ENCODE peak calls at places on chromosomes 16 and 17, in five cellular contexts. Y is bronchial epithelial cell, A is mammary epithelial cell, I is lower leg skin, Q is epithelial cell of proximal tubule. M is an unnamed sample.

GRCh38 chr16:15457390-15457789 is 23.0 kb downstream of the BMERB1 start:
- DNase-seq in Y (no peak), A (no peak), I (no peak), Q (no peak), M (no peak)

GRCh38 chr16:75506107-75506506 is 10.9 kb upstream of the CHST6 start:
- DNase-seq in Y (no peak), A (no peak), I (no peak), Q (no peak), M (no peak)

GRCh38 chr17:273994-274832 is 78.4 kb downstream of the RPH3AL start:
- DNase-seq in Y (no peak), A (no peak), I (peak; percentile 71), Q (no peak), M (no peak)

GRCh38 chr16:1493746-1494094 is 560 bp downstream of the TELO2 start:
- DNase-seq in Y (no peak), A (peak; percentile 21), I (no peak), Q (no peak), M (peak; percentile 9)

GRCh38 chr17:80839401-80839800 is 152.2 kb upstream of the CHMP6 start:
- DNase-seq in Y (no peak), A (no peak), I (no peak), Q (no peak), M (no peak)

GRCh38 chr17:9389116-9389515 is 186.5 kb downstream of the STX8 start:
- DNase-seq in Y (peak; percentile 99), A (peak; percentile 98), I (no peak), Q (peak; percentile 98), M (peak; percentile 76)

GRCh38 chr16:81778861-81779539 is at the start of gene PLCG2:
- DNase-seq in Y (peak; percentile 33), A (peak; percentile 74), I (peak; percentile 92), Q (no peak), M (peak; percentile 20)

GRCh38 chr17:70290770-70291169 is 121.4 kb downstream of the KCNJ2 start:
- DNase-seq in Y (no peak), A (no peak), I (no peak), Q (no peak), M (no peak)

GRCh38 chr16:23843143-23843542 is 7.4 kb downstream of the PRKCB start:
- DNase-seq in Y (no peak), A (no peak), I (no peak), Q (no peak), M (no peak)

GRCh38 chr17:17350491-17351355 is 47.5 kb downstream of the NT5M start:
- DNase-seq in Y (peak; percentile 39), A (peak; percentile 25), I (peak; percentile 82), Q (no peak), M (no peak)

GRCh38 chr17:71107136-71107535 is 937.8 kb downstream of the KCNJ2 start:
- DNase-seq in Y (no peak), A (no peak), I (no peak), Q (no peak), M (no peak)

GRCh38 chr16:79810449-79811189 is 210.1 kb upstream of the MAF start:
- DNase-seq in Y (peak; percentile 80), A (peak; percentile 52), I (no peak), Q (peak; percentile 53), M (no peak)

GRCh38 chr16:54178491-54178976 is 108.1 kb downstream of the IRX3 start:
- DNase-seq in Y (no peak), A (no peak), I (no peak), Q (no peak), M (peak; percentile 4)

GRCh38 chr16:83044589-83044988 is 417.8 kb downstream of the CDH13 start:
- DNase-seq in Y (no peak), A (no peak), I (no peak), Q (no peak), M (peak; percentile 60)

GRCh38 chr17:31560836-31561235 is 169.4 kb downstream of the RAB11FIP4 start:
- DNase-seq in Y (no peak), A (no peak), I (peak; percentile 87), Q (no peak), M (no peak)

GRCh38 chr16:69327585-69328310 is 2.6 kb downstream of the PDF start:
- DNase-seq in Y (no peak), A (no peak), I (peak; percentile 50), Q (no peak), M (no peak)

GRCh38 chr17:59369026-59369724 is 37.7 kb downstream of the YPEL2 start:
- DNase-seq in Y (no peak), A (no peak), I (no peak), Q (no peak), M (peak; percentile 51)

GRCh38 chr17:50117202-50118040 is 12.5 kb downstream of the SAMD14 start:
- DNase-seq in Y (peak; percentile 52), A (peak; percentile 42), I (no peak), Q (no peak), M (peak; percentile 56)

GRCh38 chr16:54526916-54527315 is 240.3 kb upstream of the IRX3 start:
- DNase-seq in Y (peak; percentile 35), A (peak; percentile 20), I (no peak), Q (no peak), M (peak; percentile 18)

GRCh38 chr17:77965354-77965753 is 6.9 kb downstream of the TNRC6C start:
- DNase-seq in Y (no peak), A (no peak), I (no peak), Q (no peak), M (no peak)

GRCh38 chr17:40498281-40499084 is 2.9 kb downstream of the TNS4 start:
- DNase-seq in Y (peak; percentile 48), A (no peak), I (no peak), Q (peak; percentile 52), M (no peak)

GRCh38 chr17:80892900-80893603 is 98.6 kb upstream of the CHMP6 start:
- DNase-seq in Y (peak; percentile 27), A (peak; percentile 94), I (no peak), Q (no peak), M (peak; percentile 52)

GRCh38 chr16:19555938-19556778 is 655 bp downstream of the VPS35L start:
- DNase-seq in Y (peak; percentile 24), A (peak; percentile 27), I (no peak), Q (no peak), M (peak; percentile 13)

GRCh38 chr16:84302111-84302954 is 7.7 kb downstream of the WFDC1 start:
- DNase-seq in Y (no peak), A (no peak), I (no peak), Q (no peak), M (peak; percentile 51)
- H3K4me3 ChIP-seq in Y (no peak overlapping the region), A (no peak overlapping the region), I (no peak overlapping the region), Q (no peak overlapping the region), M (no peak overlapping the region)

DNA sequence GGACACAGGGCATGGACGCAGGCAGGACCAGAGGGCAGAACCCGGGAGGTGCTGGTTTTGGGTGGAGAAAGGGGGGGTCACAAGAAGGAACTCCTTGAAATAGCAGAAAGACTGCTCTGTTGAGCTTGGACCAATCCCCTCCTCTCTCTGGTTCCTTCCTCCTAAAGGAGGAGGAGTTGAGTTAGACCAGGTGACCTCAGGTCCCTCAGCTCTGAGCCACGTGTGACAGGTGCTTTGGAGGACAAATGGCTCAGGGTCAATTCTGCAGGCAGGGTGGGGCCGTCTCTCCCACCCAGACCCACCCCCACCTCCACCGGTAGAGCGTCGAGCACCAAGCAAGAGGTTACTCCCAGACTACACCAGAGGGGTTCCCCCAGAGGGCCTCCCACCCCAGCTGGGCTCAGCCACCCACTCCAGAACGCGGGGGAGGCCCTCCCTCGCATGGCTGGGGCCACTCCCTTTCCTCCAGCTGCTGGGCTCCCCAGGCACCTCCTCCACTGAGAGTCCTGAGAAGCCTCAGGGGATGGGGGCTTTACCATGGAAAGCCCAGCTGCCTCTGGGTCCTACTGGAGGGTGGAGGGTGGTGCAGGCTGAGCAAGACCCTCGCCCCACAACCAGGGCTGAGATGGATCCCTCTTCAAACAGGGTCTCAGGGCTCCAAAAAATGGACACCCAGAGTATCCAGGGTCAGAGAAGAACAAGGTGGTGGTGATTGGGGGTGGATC is 7.7 kb downstream of the MYO1C start:
- DNase-seq in Y (peak; percentile 42), A (peak; percentile 32), I (peak; percentile 93), Q (no peak), M (peak; percentile 69)
- TF ChIP-seq CTCF in Y (no peak), A (no peak), I (no peak), Q (no peak), M (peak; percentile 12)

GRCh38 chr17:39107973-39108372 is 43.5 kb downstream of the PLXDC1 start:
- DNase-seq in Y (no peak), A (no peak), I (no peak), Q (no peak), M (no peak)
- H3K4me3 ChIP-seq in Y (no peak overlapping the region), A (no peak overlapping the region), I (no peak overlapping the region), Q (no peak overlapping the region), M (no peak overlapping the region)

GRCh38 chr17:46192211-46192483 is 1.1 kb downstream of the KANSL1 start:
- DNase-seq in Y (no peak), A (no peak), I (no peak), Q (no peak), M (no peak)

GRCh38 chr17:46192484-46193245 is 564 bp downstream of the KANSL1 start:
- DNase-seq in Y (peak; percentile 25), A (peak; percentile 50), I (peak; percentile 92), Q (no peak), M (peak; percentile 81)

GRCh38 chr17:46194393-46195216 is 1.4 kb upstream of the KANSL1 start:
- DNase-seq in Y (peak; percentile 42), A (no peak), I (no peak), Q (no peak), M (peak; percentile 74)

GRCh38 chr17:46193626-46194392 is 580 bp upstream of the KANSL1 start:
- DNase-seq in Y (peak; percentile 82), A (peak; percentile 91), I (peak; percentile 99), Q (no peak), M (peak; percentile 98)

GRCh38 chr17:46193246-46193625 is at the start of gene KANSL1:
- DNase-seq in Y (peak; percentile 57), A (peak; percentile 78), I (peak; percentile 96), Q (no peak), M (peak; percentile 95)
- TF ChIP-seq CTCF in Y (peak; percentile 56), A (peak; percentile 48), I (no peak), Q (peak; percentile 33), M (peak; percentile 39)

GRCh38 chr17:28317099-28317964 is 1.7 kb upstream of the TMEM97 start:
- DNase-seq in Y (no peak), A (no peak), I (no peak), Q (no peak), M (no peak)

GRCh38 chr17:28318759-28319660 is at the start of gene TMEM97:
- DNase-seq in Y (peak; percentile 90), A (peak; percentile 95), I (peak; percentile 99), Q (peak; percentile 69), M (peak; percentile 98)

GRCh38 chr17:28317965-28318758 is 838 bp upstream of the TMEM97 start:
- DNase-seq in Y (peak; percentile 20), A (no peak), I (no peak), Q (no peak), M (no peak)

GRCh38 chr17:28315846-28316705 is 2.9 kb upstream of the TMEM97 start:
- DNase-seq in Y (no peak), A (no peak), I (no peak), Q (no peak), M (no peak)

GRCh38 chr17:28313841-28314240 is 5.2 kb upstream of the TMEM97 start:
- DNase-seq in Y (no peak), A (no peak), I (no peak), Q (no peak), M (no peak)
- H3K4me3 ChIP-seq in Y (no peak overlapping the region), A (no peak overlapping the region), I (no peak overlapping the region), Q (no peak overlapping the region), M (no peak overlapping the region)

GRCh38 chr17:28574536-28574935 is 2.2 kb downstream of the ALDOC start:
- DNase-seq in Y (no peak), A (no peak), I (no peak), Q (no peak), M (no peak)
- TF ChIP-seq CTCF in Y (peak; percentile 21), A (no peak), I (no peak), Q (peak; percentile 25), M (no peak)